ENCODE peak calls at places on chromosomes 13 and 19, in eight cellular contexts. Y, B, W, H, O, C, K and V are unnamed samples.

GRCh38 chr19:16160943-16161560 is 12.3 kb downstream of the CIB3 start:
- DNase-seq in K (peak; percentile 82), H (no peak), Y (no peak), O (no peak), C (peak; percentile 57), W (no peak), B (no peak), V (peak; percentile 79)

GRCh38 chr13:36430247-36431203 is 1.8 kb upstream of the CCNA1 start:
- DNase-seq in B (no peak), W (no peak), O (no peak), K (peak; percentile 27), C (no peak), Y (peak; percentile 35), H (peak; percentile 36), V (no peak)

GRCh38 chr13:60838581-60838980 is 441.6 kb downstream of the TDRD3 start:
- DNase-seq in Y (no peak), B (no peak), H (no peak), W (no peak), O (no peak), C (no peak), K (peak; percentile 3), V (no peak)

GRCh38 chr13:48775285-48775684 is 121.6 kb downstream of the CYSLTR2 start:
- DNase-seq in B (no peak), W (no peak), O (no peak), H (no peak), C (no peak), Y (no peak), K (peak; percentile 95), V (no peak)

GRCh38 chr13:75687145-75687763 is 51.1 kb downstream of the LMO7 start:
- DNase-seq in H (no peak), K (peak; percentile 43), W (no peak), O (no peak), B (no peak), Y (no peak), C (peak; percentile 83), V (no peak)

GRCh38 chr19:1690570-1691307 is 38.3 kb upstream of the TCF3 start:
- DNase-seq in O (no peak), Y (no peak), H (no peak), B (no peak), C (peak; percentile 57), W (no peak), K (no peak), V (peak; percentile 11)

GRCh38 chr19:43464089-43464775 is 1.2 kb downstream of the LYPD3 start:
- DNase-seq in W (peak; percentile 63), K (no peak), H (peak; percentile 84), O (no peak), B (no peak), C (peak; percentile 83), Y (peak; percentile 48), V (no peak)

GRCh38 chr19:18607222-18608101 is 863 bp upstream of the CRLF1 start:
- DNase-seq in W (no peak), B (no peak), H (no peak), O (no peak), K (no peak), C (peak; percentile 21), Y (no peak), V (no peak)

GRCh38 chr19:39014037-39014436 is 18.3 kb downstream of the FBXO27 start:
- DNase-seq in O (no peak), Y (no peak), W (no peak), C (no peak), K (no peak), H (no peak), B (no peak), V (no peak)

GRCh38 chr13:40389081-40389641 is 277.3 kb downstream of the FOXO1 start:
- DNase-seq in Y (no peak), C (no peak), H (no peak), B (no peak), O (peak; percentile 69), W (no peak), K (no peak), V (no peak)

GRCh38 chr19:49807174-49807830 is 5.8 kb downstream of the FUZ start:
- DNase-seq in C (no peak), Y (no peak), O (no peak), H (no peak), K (no peak), W (no peak), B (no peak), V (no peak)

GRCh38 chr19:49806613-49806946 is 6.5 kb downstream of the FUZ start:
- DNase-seq in Y (no peak), K (no peak), O (no peak), W (no peak), H (no peak), B (no peak), C (no peak), V (no peak)

GRCh38 chr19:49809155-49809986 is 3.7 kb downstream of the FUZ start:
- DNase-seq in W (no peak), K (peak; percentile 19), Y (peak; percentile 60), B (peak; percentile 84), H (no peak), O (peak; percentile 41), C (peak; percentile 53), V (no peak)

GRCh38 chr19:49808762-49809154 is 4.3 kb downstream of the FUZ start:
- DNase-seq in C (peak; percentile 96), W (peak; percentile 50), Y (peak; percentile 91), K (peak; percentile 73), H (peak; percentile 93), O (peak; percentile 78), B (peak; percentile 98), V (peak; percentile 39)

GRCh38 chr19:49807888-49808675 is 5.0 kb downstream of the FUZ start:
- DNase-seq in C (no peak), O (no peak), W (no peak), B (no peak), K (no peak), Y (no peak), H (no peak), V (no peak)
- H3K4me3 ChIP-seq in C (no peak overlapping the region), O (no peak overlapping the region), W (peak overlapping the region; percentile 40), B (peak overlapping the region; percentile 69), K (no peak overlapping the region), Y (no peak overlapping the region), H (peak overlapping the region; percentile 67), V (no peak overlapping the region)

GRCh38 chr19:22609630-22610029 is 24.5 kb upstream of the ZNF492 start:
- DNase-seq in O (no peak), B (no peak), C (no peak), H (no peak), K (no peak), W (no peak), Y (no peak), V (no peak)
- H3K9me3 ChIP-seq in O (no peaks in the 10 kb centered on the region), B (no peaks in the 10 kb centered on the region), C (peaks cover 4% of the 10 kb centered on the region), H (no peaks in the 10 kb centered on the region), K (no peaks in the 10 kb centered on the region), W (no peaks in the 10 kb centered on the region), Y (no peaks in the 10 kb centered on the region), V (no peaks in the 10 kb centered on the region)

GRCh38 chr19:32364040-32364439 is 18.6 kb downstream of the ZNF507 start:
- DNase-seq in O (no peak), B (no peak), Y (no peak), K (no peak), W (no peak), C (no peak), H (no peak), V (no peak)
- H3K27me3 ChIP-seq in O (no peaks in the 10 kb centered on the region), B (no peaks in the 10 kb centered on the region), Y (no peaks in the 10 kb centered on the region), K (no peaks in the 10 kb centered on the region), W (no peaks in the 10 kb centered on the region), C (no peaks in the 10 kb centered on the region), H (no peaks in the 10 kb centered on the region), V (no peaks in the 10 kb centered on the region)

GRCh38 chr13:30743319-30744055 is 8.1 kb downstream of the ALOX5AP start:
- DNase-seq in H (peak; percentile 37), K (peak; percentile 100), O (no peak), C (peak; percentile 97), Y (no peak), W (no peak), B (no peak), V (peak; percentile 78)
- H3K4me3 ChIP-seq in H (no peak overlapping the region), K (no peak overlapping the region), O (peak overlapping the region; percentile 31), C (peak overlapping the region; percentile 5), Y (no peak overlapping the region), W (no peak overlapping the region), B (no peak overlapping the region), V (no peak overlapping the region)

GRCh38 chr19:58428617-58429016 is 11.3 kb downstream of the ZNF132 start:
- DNase-seq in Y (no peak), H (no peak), K (no peak), B (no peak), W (no peak), C (no peak), O (no peak), V (no peak)
- H3K9me3 ChIP-seq in Y (peaks cover 4% of the 10 kb centered on the region), H (no peaks in the 10 kb centered on the region), K (peaks cover 12% of the 10 kb centered on the region), B (peaks cover 73% of the 10 kb centered on the region), W (peaks cover 55% of the 10 kb centered on the region), C (peaks cover 56% of the 10 kb centered on the region), O (peaks cover 53% of the 10 kb centered on the region), V (peaks cover 17% of the 10 kb centered on the region)

GRCh38 chr19:50638576-50638975 is 1.1 kb downstream of the SYT3 start:
- DNase-seq in B (no peak), C (no peak), K (no peak), W (no peak), Y (no peak), H (no peak), O (no peak), V (no peak)

GRCh38 chr19:50636317-50637085 is 3.2 kb downstream of the SYT3 start:
- DNase-seq in W (no peak), H (no peak), Y (no peak), C (no peak), K (no peak), O (no peak), B (no peak), V (no peak)

GRCh38 chr19:50644315-50644915 is 4.7 kb upstream of the SYT3 start:
- DNase-seq in O (no peak), C (no peak), K (no peak), B (no peak), W (no peak), H (no peak), Y (no peak), V (no peak)

GRCh38 chr19:50640368-50640767 is 687 bp upstream of the SYT3 start:
- DNase-seq in W (no peak), C (no peak), B (no peak), O (no peak), K (no peak), H (no peak), Y (no peak), V (no peak)

GRCh38 chr19:50639121-50640112 is at the start of gene SYT3:
- DNase-seq in C (peak; percentile 78), K (peak; percentile 11), B (peak; percentile 74), O (no peak), Y (peak; percentile 26), H (no peak), W (no peak), V (peak; percentile 22)
- H3K27me3 ChIP-seq in C (peaks cover 35% of the 10 kb centered on the region), K (no peaks in the 10 kb centered on the region), B (no peaks in the 10 kb centered on the region), O (peaks cover 16% of the 10 kb centered on the region), Y (no peaks in the 10 kb centered on the region), H (no peaks in the 10 kb centered on the region), W (peaks cover 91% of the 10 kb centered on the region), V (peaks cover 79% of the 10 kb centered on the region)

DNA sequence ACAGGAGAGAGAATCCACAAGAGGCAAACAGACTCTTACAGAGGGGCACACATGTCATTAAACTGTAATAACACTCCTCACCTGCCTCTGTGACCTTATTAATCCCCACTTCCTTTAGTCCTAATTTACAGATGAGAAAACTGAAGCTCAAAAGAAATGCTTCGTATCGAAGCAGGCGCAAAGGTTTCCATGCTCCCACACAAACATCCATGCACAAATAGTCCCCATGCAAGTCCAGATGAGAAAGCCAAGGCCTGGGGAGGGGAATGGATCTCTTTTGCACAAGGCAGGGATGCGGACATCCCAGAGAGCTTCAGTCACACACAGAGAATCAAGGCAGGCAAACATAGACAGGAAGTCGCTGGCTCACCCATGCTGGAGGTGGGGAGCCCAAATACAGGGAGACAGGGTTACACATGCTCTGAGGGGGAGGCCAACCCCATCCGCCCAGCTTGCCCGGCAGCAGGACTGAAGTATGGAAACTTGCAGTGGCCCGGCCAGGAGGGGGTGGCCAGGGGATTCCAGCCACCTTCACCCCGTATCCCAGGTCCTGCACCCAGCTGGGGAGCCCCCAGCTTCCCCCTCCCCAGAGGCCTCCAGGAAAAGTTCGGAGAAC is 468 bp downstream of the S1PR5 start:
- DNase-seq in K (no peak), O (no peak), C (peak; percentile 56), B (no peak), Y (no peak), W (no peak), H (no peak), V (no peak)
- H3K4me3 ChIP-seq in K (no peak overlapping the region), O (peak overlapping the region; percentile 67), C (peak overlapping the region; percentile 66), B (peak overlapping the region; percentile 28), Y (peak overlapping the region; percentile 19), W (peak overlapping the region; percentile 52), H (no peak overlapping the region), V (peak overlapping the region; percentile 33)